ENCODE peak calls at places on chromosomes 5 and 9, in seven cellular contexts. L is brain microvascular endothelial cell, W is IMR-90, U is endodermal cell, X is neuronal stem cell, C is upper lobe of right lung, D is GM12865. Z is an unnamed sample.

GRCh38 chr9:71079451-71079850 is 42.0 kb downstream of the TRPM3 start:
- DNase-seq in L (no peak), W (peak), U (no peak), X (no peak), C (no peak), D (no peak), Z (peak)

GRCh38 chr5:154505567-154505966 is 27.5 kb upstream of the HAND1 start:
- DNase-seq in L (no peak), W (no peak), U (peak), X (no peak), C (peak), D (no peak), Z (no peak)

GRCh38 chr5:109865636-109866035 is 175.9 kb downstream of the MAN2A1 start:
- DNase-seq in L (peak), W (peak), U (no peak), X (peak), C (no peak), D (no peak), Z (peak)

GRCh38 chr5:126139086-126139485 is 284.1 kb upstream of the GRAMD2B start:
- DNase-seq in L (no peak), W (no peak), U (no peak), X (no peak), C (no peak), D (no peak), Z (peak)

GRCh38 chr5:1449081-1449630 is 3.9 kb upstream of the SLC6A3 start:
- DNase-seq in L (no peak), W (no peak), U (no peak), X (no peak), C (no peak), D (no peak), Z (no peak)

GRCh38 chr5:139004374-139005307 is 129.5 kb upstream of the LRRTM2 start:
- DNase-seq in L (no peak), W (peak), U (peak), X (no peak), C (no peak), D (no peak), Z (no peak)

GRCh38 chr9:128818839-128819715 is 777 bp downstream of the ENDOG start:
- DNase-seq in L (no peak), W (no peak), U (peak), X (no peak), C (peak), D (peak), Z (peak)

GRCh38 chr5:141734501-141735231 is 52.6 kb upstream of the ARAP3 start:
- DNase-seq in L (peak), W (peak), U (peak), X (peak), C (no peak), D (peak), Z (peak)

GRCh38 chr9:79663878-79664277 is 92.1 kb downstream of the TLE4 start:
- DNase-seq in L (no peak), W (no peak), U (no peak), X (peak), C (no peak), D (no peak), Z (peak)

GRCh38 chr9:69645488-69645887 is 26.7 kb downstream of the APBA1 start:
- DNase-seq in L (no peak), W (no peak), U (peak), X (no peak), C (peak), D (no peak), Z (no peak)

GRCh38 chr9:124659099-124659659 is 111.9 kb downstream of the NR6A1 start:
- DNase-seq in L (peak), W (peak), U (peak), X (peak), C (peak), D (peak), Z (peak)

GRCh38 chr5:132422720-132423442 is 53.4 kb downstream of the SLC22A5 start:
- DNase-seq in L (peak), W (peak), U (peak), X (no peak), C (no peak), D (peak), Z (peak)

DNA sequence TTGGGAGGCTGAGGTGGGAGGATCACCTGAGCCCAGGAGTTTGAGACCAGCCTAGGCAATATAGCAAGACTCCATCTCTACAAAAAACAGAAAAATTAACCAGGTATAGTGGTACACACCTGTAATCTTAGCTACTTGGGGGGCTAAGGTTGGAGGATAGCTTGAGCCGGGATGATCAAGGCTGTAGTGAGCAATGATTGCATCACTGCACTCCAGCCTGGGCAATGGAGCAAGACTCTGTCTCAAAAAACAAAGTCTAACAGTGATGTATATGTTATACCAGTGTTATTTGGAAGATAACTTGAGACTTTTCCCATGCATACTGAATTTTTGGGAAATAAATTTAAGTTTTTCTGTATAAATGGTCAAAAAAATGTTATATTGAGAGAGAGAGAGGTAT is 146.3 kb downstream of the ZCCHC7 start:
- DNase-seq in L (no peak), W (no peak), U (no peak), X (no peak), C (no peak), D (no peak), Z (no peak)
- H3K4me3 ChIP-seq in L (no peak), W (no peak), U (no peak), X (no peak), C (no peak), D (no peak), Z (no peak)

GRCh38 chr9:76904661-76905457 is 1.1 kb downstream of the PRUNE2 start:
- DNase-seq in L (no peak), W (no peak), U (no peak), X (no peak), C (no peak), D (no peak), Z (peak)
- H3K4me3 ChIP-seq in L (no peak), W (peak), U (peak), X (peak), C (peak), D (no peak), Z (peak)

GRCh38 chr5:168579987-168580508 is 880 bp upstream of the PANK3 start:
- DNase-seq in L (peak), W (no peak), U (peak), X (no peak), C (no peak), D (no peak), Z (peak)

GRCh38 chr5:168575391-168576372 is 3.5 kb downstream of the PANK3 start:
- DNase-seq in L (no peak), W (peak), U (no peak), X (no peak), C (no peak), D (no peak), Z (no peak)

GRCh38 chr5:168578506-168579205 is 512 bp downstream of the PANK3 start:
- DNase-seq in L (no peak), W (no peak), U (no peak), X (no peak), C (no peak), D (no peak), Z (no peak)

GRCh38 chr5:168578006-168578405 is 1.2 kb downstream of the PANK3 start:
- DNase-seq in L (no peak), W (peak), U (no peak), X (no peak), C (no peak), D (peak), Z (no peak)

DNA sequence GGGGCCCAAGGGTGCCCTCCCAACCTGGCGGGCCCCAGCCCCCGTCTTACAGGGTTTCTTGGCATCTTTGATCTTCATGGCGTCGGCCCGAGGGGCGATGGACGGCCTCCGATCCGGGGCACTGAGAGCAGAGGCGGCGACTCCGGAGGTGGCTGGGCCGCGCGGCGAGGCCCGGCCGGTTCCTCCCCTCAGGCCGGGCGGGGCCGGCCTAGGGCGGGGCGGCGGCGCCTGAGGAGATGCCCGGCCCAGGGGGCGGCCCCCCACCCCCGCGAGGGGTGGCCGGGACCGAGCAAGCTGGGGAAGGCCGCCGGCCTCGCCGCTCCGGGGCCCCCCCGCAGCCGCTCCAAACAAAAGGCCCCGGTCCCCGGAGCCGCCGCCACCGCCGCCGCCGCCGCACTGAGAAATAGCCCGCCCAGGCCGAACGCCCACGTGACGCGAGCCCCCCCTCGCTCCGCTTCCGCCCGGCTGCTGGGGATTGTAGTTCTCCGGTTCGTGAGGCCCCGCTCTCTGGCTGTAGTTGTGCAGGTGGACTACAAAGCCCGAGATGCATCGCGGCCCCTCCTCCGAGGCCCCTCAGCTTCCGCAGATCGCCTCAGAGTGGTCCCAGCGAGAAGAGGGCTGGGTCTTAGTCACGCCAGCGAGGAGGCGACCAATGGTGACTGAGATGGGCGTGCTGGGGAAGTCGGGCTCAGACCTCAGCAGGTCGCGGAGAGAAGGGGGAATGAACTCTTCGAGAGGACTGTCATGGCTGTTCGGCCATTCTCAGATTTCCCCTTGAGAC is at the start of gene PANK3:
- DNase-seq in L (peak), W (peak), U (peak), X (peak), C (peak), D (peak), Z (peak)
- H3K4me3 ChIP-seq in L (peak), W (peak), U (peak), X (peak), C (peak), D (peak), Z (peak)

DNA sequence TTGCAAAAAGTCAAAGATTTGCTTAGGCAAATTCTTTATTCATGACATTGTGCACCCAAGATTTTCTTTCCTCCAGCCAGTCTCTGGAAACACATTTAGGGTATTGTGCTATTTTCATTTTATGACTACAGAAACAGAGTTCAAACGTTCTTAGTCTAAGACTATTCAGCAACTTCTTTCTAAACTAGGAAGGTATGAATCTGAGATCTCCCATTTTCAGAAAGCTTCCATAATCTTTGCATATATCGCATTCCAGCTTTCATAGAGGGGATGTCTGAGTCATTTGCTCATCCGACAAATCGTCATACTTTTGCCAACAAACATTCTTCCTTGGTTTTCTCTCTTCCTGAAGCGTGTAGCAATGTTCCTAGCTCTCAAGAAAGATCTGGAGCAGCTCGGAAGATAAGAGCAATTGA is 1.6 kb upstream of the PAPPA start:
- DNase-seq in L (peak), W (peak), U (no peak), X (no peak), C (no peak), D (no peak), Z (peak)
- H3K4me3 ChIP-seq in L (no peak), W (no peak), U (no peak), X (no peak), C (no peak), D (no peak), Z (peak)

GRCh38 chr5:103560826-103561225 is 1.8 kb downstream of the NUDT12 start:
- DNase-seq in L (no peak), W (no peak), U (no peak), X (no peak), C (no peak), D (no peak), Z (no peak)

GRCh38 chr5:103561670-103562069 is 919 bp downstream of the NUDT12 start:
- DNase-seq in L (no peak), W (no peak), U (no peak), X (no peak), C (no peak), D (no peak), Z (no peak)

GRCh38 chr5:103565711-103566110 is 3.1 kb upstream of the NUDT12 start:
- DNase-seq in L (no peak), W (no peak), U (no peak), X (no peak), C (no peak), D (no peak), Z (no peak)

GRCh38 chr5:103562084-103562452 is 521 bp downstream of the NUDT12 start:
- DNase-seq in L (peak), W (no peak), U (no peak), X (peak), C (no peak), D (no peak), Z (no peak)

GRCh38 chr5:103562453-103563157 is at the start of gene NUDT12:
- DNase-seq in L (peak), W (peak), U (peak), X (peak), C (peak), D (peak), Z (peak)
- H3K4me3 ChIP-seq in L (peak), W (peak), U (peak), X (peak), C (peak), D (peak), Z (peak)